ENCODE peak calls at places on chromosomes 1 and 21, in seven cellular contexts. One of them, this sample, is unnamed.

GRCh38 chr21:31201548-31201947 is 142.5 kb downstream of the TIAM1 start:
- DNase-seq in RPMI7951: peak
- DNase-seq in epithelial cell of esophagus: no peak
- DNase-seq in RWPE1: no peak
- DNase-seq in heart left ventricle: peak
- DNase-seq in activated CD4-positive, CD25-positive, alpha-beta regulatory T cell treated with anti-CD3 and anti-CD28 coated beads, Interleukin-2, amount 50 U/mL, for 16 hours: no peak
- DNase-seq in HT-29: no peak
- DNase-seq in this sample: no peak

GRCh38 chr1:12301518-12302237 is 71.8 kb downstream of the VPS13D start:
- DNase-seq in RPMI7951: no peak
- DNase-seq in epithelial cell of esophagus: no peak
- DNase-seq in RWPE1: no peak
- DNase-seq in heart left ventricle: no peak
- DNase-seq in activated CD4-positive, CD25-positive, alpha-beta regulatory T cell treated with anti-CD3 and anti-CD28 coated beads, Interleukin-2, amount 50 U/mL, for 16 hours: no peak
- DNase-seq in HT-29: no peak
- DNase-seq in this sample: no peak

GRCh38 chr1:227805606-227806197 is 9.8 kb upstream of the PRSS38 start:
- DNase-seq in RPMI7951: peak
- DNase-seq in epithelial cell of esophagus: peak
- DNase-seq in RWPE1: peak
- DNase-seq in heart left ventricle: no peak
- DNase-seq in activated CD4-positive, CD25-positive, alpha-beta regulatory T cell treated with anti-CD3 and anti-CD28 coated beads, Interleukin-2, amount 50 U/mL, for 16 hours: no peak
- DNase-seq in HT-29: no peak
- DNase-seq in this sample: no peak

GRCh38 chr1:226605573-226605950 is 57.0 kb downstream of the STUM start:
- DNase-seq in RPMI7951: no peak
- DNase-seq in epithelial cell of esophagus: no peak
- DNase-seq in RWPE1: no peak
- DNase-seq in heart left ventricle: no peak
- DNase-seq in activated CD4-positive, CD25-positive, alpha-beta regulatory T cell treated with anti-CD3 and anti-CD28 coated beads, Interleukin-2, amount 50 U/mL, for 16 hours: no peak
- DNase-seq in HT-29: no peak
- DNase-seq in this sample: no peak

GRCh38 chr1:109392788-109393580 is 4.7 kb downstream of the SORT1 start:
- DNase-seq in RPMI7951: peak
- DNase-seq in epithelial cell of esophagus: peak
- DNase-seq in RWPE1: no peak
- DNase-seq in heart left ventricle: peak
- DNase-seq in activated CD4-positive, CD25-positive, alpha-beta regulatory T cell treated with anti-CD3 and anti-CD28 coated beads, Interleukin-2, amount 50 U/mL, for 16 hours: no peak
- DNase-seq in HT-29: peak
- DNase-seq in this sample: no peak

GRCh38 chr1:220331318-220331717 is 59.1 kb upstream of the RAB3GAP2 start:
- DNase-seq in RPMI7951: no peak
- DNase-seq in epithelial cell of esophagus: no peak
- DNase-seq in RWPE1: no peak
- DNase-seq in heart left ventricle: no peak
- DNase-seq in activated CD4-positive, CD25-positive, alpha-beta regulatory T cell treated with anti-CD3 and anti-CD28 coated beads, Interleukin-2, amount 50 U/mL, for 16 hours: no peak
- DNase-seq in HT-29: no peak
- DNase-seq in this sample: no peak

GRCh38 chr1:44408181-44409018 is 3.3 kb downstream of the RNF220 start:
- DNase-seq in RPMI7951: no peak
- DNase-seq in epithelial cell of esophagus: no peak
- DNase-seq in RWPE1: no peak
- DNase-seq in heart left ventricle: no peak
- DNase-seq in activated CD4-positive, CD25-positive, alpha-beta regulatory T cell treated with anti-CD3 and anti-CD28 coated beads, Interleukin-2, amount 50 U/mL, for 16 hours: no peak
- DNase-seq in HT-29: no peak
- DNase-seq in this sample: no peak

GRCh38 chr1:87706779-87707228 is 378.1 kb downstream of the LMO4 start:
- DNase-seq in RPMI7951: no peak
- DNase-seq in epithelial cell of esophagus: no peak
- DNase-seq in RWPE1: no peak
- DNase-seq in heart left ventricle: no peak
- DNase-seq in activated CD4-positive, CD25-positive, alpha-beta regulatory T cell treated with anti-CD3 and anti-CD28 coated beads, Interleukin-2, amount 50 U/mL, for 16 hours: no peak
- DNase-seq in HT-29: no peak
- DNase-seq in this sample: no peak

GRCh38 chr1:192575499-192576189 is at the start of gene RGS1:
- DNase-seq in RPMI7951: peak
- DNase-seq in epithelial cell of esophagus: no peak
- DNase-seq in RWPE1: no peak
- DNase-seq in heart left ventricle: peak
- DNase-seq in activated CD4-positive, CD25-positive, alpha-beta regulatory T cell treated with anti-CD3 and anti-CD28 coated beads, Interleukin-2, amount 50 U/mL, for 16 hours: peak
- DNase-seq in HT-29: no peak
- DNase-seq in this sample: no peak

GRCh38 chr1:243496806-243497205 is 241.0 kb downstream of the SDCCAG8 start:
- DNase-seq in RPMI7951: no peak
- DNase-seq in epithelial cell of esophagus: no peak
- DNase-seq in RWPE1: no peak
- DNase-seq in heart left ventricle: no peak
- DNase-seq in activated CD4-positive, CD25-positive, alpha-beta regulatory T cell treated with anti-CD3 and anti-CD28 coated beads, Interleukin-2, amount 50 U/mL, for 16 hours: no peak
- DNase-seq in HT-29: no peak
- DNase-seq in this sample: no peak

GRCh38 chr1:41588334-41588875 is 103.9 kb upstream of the EDN2 start:
- DNase-seq in RPMI7951: no peak
- DNase-seq in epithelial cell of esophagus: no peak
- DNase-seq in RWPE1: no peak
- DNase-seq in heart left ventricle: no peak
- DNase-seq in activated CD4-positive, CD25-positive, alpha-beta regulatory T cell treated with anti-CD3 and anti-CD28 coated beads, Interleukin-2, amount 50 U/mL, for 16 hours: no peak
- DNase-seq in HT-29: no peak
- DNase-seq in this sample: no peak

GRCh38 chr1:48917901-48918603 is 141.4 kb upstream of the BEND5 start:
- DNase-seq in RPMI7951: no peak
- DNase-seq in epithelial cell of esophagus: no peak
- DNase-seq in RWPE1: no peak
- DNase-seq in heart left ventricle: no peak
- DNase-seq in activated CD4-positive, CD25-positive, alpha-beta regulatory T cell treated with anti-CD3 and anti-CD28 coated beads, Interleukin-2, amount 50 U/mL, for 16 hours: no peak
- DNase-seq in HT-29: no peak
- DNase-seq in this sample: no peak

GRCh38 chr1:185939142-185939541 is 205.0 kb downstream of the HMCN1 start:
- DNase-seq in RPMI7951: peak
- DNase-seq in epithelial cell of esophagus: no peak
- DNase-seq in RWPE1: no peak
- DNase-seq in heart left ventricle: no peak
- DNase-seq in activated CD4-positive, CD25-positive, alpha-beta regulatory T cell treated with anti-CD3 and anti-CD28 coated beads, Interleukin-2, amount 50 U/mL, for 16 hours: no peak
- DNase-seq in HT-29: no peak
- DNase-seq in this sample: no peak

GRCh38 chr21:37815893-37816292 is 100.4 kb downstream of the KCNJ6 start:
- DNase-seq in RPMI7951: no peak
- DNase-seq in epithelial cell of esophagus: no peak
- DNase-seq in RWPE1: no peak
- DNase-seq in heart left ventricle: no peak
- DNase-seq in activated CD4-positive, CD25-positive, alpha-beta regulatory T cell treated with anti-CD3 and anti-CD28 coated beads, Interleukin-2, amount 50 U/mL, for 16 hours: no peak
- DNase-seq in HT-29: no peak
- DNase-seq in this sample: no peak

GRCh38 chr1:46202975-46203737 is at the start of gene LURAP1:
- DNase-seq in RPMI7951: peak
- DNase-seq in epithelial cell of esophagus: peak
- DNase-seq in RWPE1: peak
- DNase-seq in heart left ventricle: peak
- DNase-seq in activated CD4-positive, CD25-positive, alpha-beta regulatory T cell treated with anti-CD3 and anti-CD28 coated beads, Interleukin-2, amount 50 U/mL, for 16 hours: no peak
- DNase-seq in HT-29: no peak
- DNase-seq in this sample: no peak

GRCh38 chr1:19435851-19436465 is 49.4 kb downstream of the CAPZB start:
- DNase-seq in RPMI7951: peak
- DNase-seq in epithelial cell of esophagus: peak
- DNase-seq in RWPE1: no peak
- DNase-seq in heart left ventricle: no peak
- DNase-seq in activated CD4-positive, CD25-positive, alpha-beta regulatory T cell treated with anti-CD3 and anti-CD28 coated beads, Interleukin-2, amount 50 U/mL, for 16 hours: no peak
- DNase-seq in HT-29: no peak
- DNase-seq in this sample: no peak

GRCh38 chr1:18091660-18092446 is 15.7 kb upstream of the IGSF21 start:
- DNase-seq in RPMI7951: peak
- DNase-seq in epithelial cell of esophagus: no peak
- DNase-seq in RWPE1: peak
- DNase-seq in heart left ventricle: no peak
- DNase-seq in activated CD4-positive, CD25-positive, alpha-beta regulatory T cell treated with anti-CD3 and anti-CD28 coated beads, Interleukin-2, amount 50 U/mL, for 16 hours: no peak
- DNase-seq in HT-29: no peak
- DNase-seq in this sample: no peak

GRCh38 chr1:156665539-156665938 is 11.7 kb downstream of the NES start:
- DNase-seq in RPMI7951: no peak
- DNase-seq in epithelial cell of esophagus: no peak
- DNase-seq in RWPE1: no peak
- DNase-seq in heart left ventricle: no peak
- DNase-seq in activated CD4-positive, CD25-positive, alpha-beta regulatory T cell treated with anti-CD3 and anti-CD28 coated beads, Interleukin-2, amount 50 U/mL, for 16 hours: no peak
- DNase-seq in HT-29: no peak
- DNase-seq in this sample: no peak

GRCh38 chr1:114224196-114224907 is 70.7 kb upstream of the SYT6 start:
- DNase-seq in RPMI7951: no peak
- DNase-seq in epithelial cell of esophagus: no peak
- DNase-seq in RWPE1: no peak
- DNase-seq in heart left ventricle: no peak
- DNase-seq in activated CD4-positive, CD25-positive, alpha-beta regulatory T cell treated with anti-CD3 and anti-CD28 coated beads, Interleukin-2, amount 50 U/mL, for 16 hours: no peak
- DNase-seq in HT-29: no peak
- DNase-seq in this sample: no peak

GRCh38 chr1:83083589-83084224 is 915.2 kb downstream of the TTLL7 start:
- DNase-seq in RPMI7951: no peak
- DNase-seq in epithelial cell of esophagus: no peak
- DNase-seq in RWPE1: no peak
- DNase-seq in heart left ventricle: no peak
- DNase-seq in activated CD4-positive, CD25-positive, alpha-beta regulatory T cell treated with anti-CD3 and anti-CD28 coated beads, Interleukin-2, amount 50 U/mL, for 16 hours: no peak
- DNase-seq in HT-29: no peak
- DNase-seq in this sample: no peak

GRCh38 chr1:20255666-20256065 is 35.0 kb upstream of the VWA5B1 start:
- DNase-seq in RPMI7951: peak
- DNase-seq in epithelial cell of esophagus: peak
- DNase-seq in RWPE1: peak
- DNase-seq in heart left ventricle: no peak
- DNase-seq in activated CD4-positive, CD25-positive, alpha-beta regulatory T cell treated with anti-CD3 and anti-CD28 coated beads, Interleukin-2, amount 50 U/mL, for 16 hours: no peak
- DNase-seq in HT-29: peak
- DNase-seq in this sample: no peak

GRCh38 chr1:106879538-106879937 is 176.9 kb upstream of the PRMT6 start:
- DNase-seq in RPMI7951: no peak
- DNase-seq in epithelial cell of esophagus: peak
- DNase-seq in RWPE1: no peak
- DNase-seq in heart left ventricle: peak
- DNase-seq in activated CD4-positive, CD25-positive, alpha-beta regulatory T cell treated with anti-CD3 and anti-CD28 coated beads, Interleukin-2, amount 50 U/mL, for 16 hours: no peak
- DNase-seq in HT-29: peak
- DNase-seq in this sample: no peak

GRCh38 chr1:230248876-230249275 is 177.3 kb downstream of the PGBD5 start:
- DNase-seq in RPMI7951: no peak
- DNase-seq in epithelial cell of esophagus: peak
- DNase-seq in RWPE1: no peak
- DNase-seq in heart left ventricle: no peak
- DNase-seq in activated CD4-positive, CD25-positive, alpha-beta regulatory T cell treated with anti-CD3 and anti-CD28 coated beads, Interleukin-2, amount 50 U/mL, for 16 hours: no peak
- DNase-seq in HT-29: no peak
- DNase-seq in this sample: no peak

GRCh38 chr21:44368711-44369446 is 15.5 kb downstream of the TRPM2 start:
- DNase-seq in RPMI7951: no peak
- DNase-seq in epithelial cell of esophagus: no peak
- DNase-seq in RWPE1: no peak
- DNase-seq in heart left ventricle: peak
- DNase-seq in activated CD4-positive, CD25-positive, alpha-beta regulatory T cell treated with anti-CD3 and anti-CD28 coated beads, Interleukin-2, amount 50 U/mL, for 16 hours: no peak
- DNase-seq in HT-29: no peak
- DNase-seq in this sample: no peak

This sample was measured in NCI-H1048.